ENCODE peak calls at places on chromosomes 6 and 20, in six cellular contexts. One of them, this sample, is unnamed. For H3K4me1, the result is how much of the 10 kb centered on the place peaks cover.

GRCh38 chr20:22567944-22568871 is 16.2 kb downstream of the FOXA2 start:
- DNase-seq in uterus: no peak
- DNase-seq in pancreas: peak
- DNase-seq in right cardiac atrium: no peak
- DNase-seq in heart right ventricle: no peak
- DNase-seq in small intestine: no peak
- DNase-seq in this sample: no peak

GRCh38 chr6:80268865-80269264 is 162.4 kb downstream of the BCKDHB start:
- DNase-seq in uterus: no peak
- DNase-seq in pancreas: no peak
- DNase-seq in right cardiac atrium: no peak
- DNase-seq in heart right ventricle: no peak
- DNase-seq in small intestine: no peak
- DNase-seq in this sample: no peak

GRCh38 chr20:36112112-36112511 is 42.4 kb upstream of the EPB41L1 start:
- DNase-seq in uterus: no peak
- DNase-seq in pancreas: no peak
- DNase-seq in right cardiac atrium: no peak
- DNase-seq in heart right ventricle: no peak
- DNase-seq in small intestine: peak
- DNase-seq in this sample: no peak

GRCh38 chr6:5619249-5619648 is 357.9 kb downstream of the FARS2 start:
- DNase-seq in uterus: no peak
- DNase-seq in pancreas: no peak
- DNase-seq in right cardiac atrium: no peak
- DNase-seq in heart right ventricle: no peak
- DNase-seq in small intestine: no peak
- DNase-seq in this sample: no peak

GRCh38 chr20:55500130-55500529 is 505.2 kb downstream of the CBLN4 start:
- DNase-seq in uterus: no peak
- DNase-seq in pancreas: no peak
- DNase-seq in right cardiac atrium: no peak
- DNase-seq in heart right ventricle: no peak
- DNase-seq in small intestine: no peak
- DNase-seq in this sample: no peak

GRCh38 chr6:44480097-44480539 is 92.6 kb downstream of the CDC5L start:
- DNase-seq in uterus: no peak
- DNase-seq in pancreas: no peak
- DNase-seq in right cardiac atrium: no peak
- DNase-seq in heart right ventricle: no peak
- DNase-seq in small intestine: no peak
- DNase-seq in this sample: no peak

GRCh38 chr6:167764215-167764614 is 62.5 kb upstream of the AFDN start:
- DNase-seq in uterus: no peak
- DNase-seq in pancreas: no peak
- DNase-seq in right cardiac atrium: no peak
- DNase-seq in heart right ventricle: no peak
- DNase-seq in small intestine: no peak
- DNase-seq in this sample: no peak

GRCh38 chr6:145531822-145532221 is 203.5 kb downstream of the EPM2A start:
- DNase-seq in uterus: no peak
- DNase-seq in pancreas: no peak
- DNase-seq in right cardiac atrium: no peak
- DNase-seq in heart right ventricle: no peak
- DNase-seq in small intestine: no peak
- DNase-seq in this sample: no peak

GRCh38 chr6:24910331-24910849 is 25.4 kb downstream of the RIPOR2 start:
- DNase-seq in uterus: peak
- DNase-seq in pancreas: no peak
- DNase-seq in right cardiac atrium: peak
- DNase-seq in heart right ventricle: peak
- DNase-seq in small intestine: no peak
- DNase-seq in this sample: no peak

GRCh38 chr6:28940294-28940858 is 16.6 kb upstream of the TRIM27 start:
- DNase-seq in uterus: peak
- DNase-seq in pancreas: no peak
- DNase-seq in right cardiac atrium: no peak
- DNase-seq in heart right ventricle: peak
- DNase-seq in small intestine: peak
- DNase-seq in this sample: peak

GRCh38 chr20:19934792-19935491 is 82.2 kb upstream of the NAA20 start:
- DNase-seq in uterus: peak
- DNase-seq in pancreas: no peak
- DNase-seq in right cardiac atrium: peak
- DNase-seq in heart right ventricle: peak
- DNase-seq in small intestine: peak
- DNase-seq in this sample: peak

GRCh38 chr6:129015721-129016120 is 132.8 kb downstream of the LAMA2 start:
- DNase-seq in uterus: no peak
- DNase-seq in pancreas: no peak
- DNase-seq in right cardiac atrium: no peak
- DNase-seq in heart right ventricle: no peak
- DNase-seq in small intestine: no peak
- DNase-seq in this sample: no peak

GRCh38 chr20:717817-718216 is 42.2 kb upstream of the SCRT2 start:
- DNase-seq in uterus: no peak
- DNase-seq in pancreas: no peak
- DNase-seq in right cardiac atrium: no peak
- DNase-seq in heart right ventricle: no peak
- DNase-seq in small intestine: no peak
- DNase-seq in this sample: no peak

GRCh38 chr6:18471232-18471964 is 84.2 kb downstream of the RNF144B start:
- DNase-seq in uterus: no peak
- DNase-seq in pancreas: no peak
- DNase-seq in right cardiac atrium: no peak
- DNase-seq in heart right ventricle: no peak
- DNase-seq in small intestine: no peak
- DNase-seq in this sample: no peak

GRCh38 chr6:169254456-169255316 is 1.0 kb upstream of the THBS2 start:
- DNase-seq in uterus: peak
- DNase-seq in pancreas: no peak
- DNase-seq in right cardiac atrium: no peak
- DNase-seq in heart right ventricle: no peak
- DNase-seq in small intestine: no peak
- DNase-seq in this sample: no peak

GRCh38 chr6:142883011-142883410 is 62.0 kb downstream of the HIVEP2 start:
- DNase-seq in uterus: no peak
- DNase-seq in pancreas: no peak
- DNase-seq in right cardiac atrium: no peak
- DNase-seq in heart right ventricle: no peak
- DNase-seq in small intestine: no peak
- DNase-seq in this sample: no peak

GRCh38 chr6:122995930-122996796 is at the start of gene CLVS2:
- DNase-seq in uterus: peak
- DNase-seq in pancreas: no peak
- DNase-seq in right cardiac atrium: peak
- DNase-seq in heart right ventricle: no peak
- DNase-seq in small intestine: no peak
- DNase-seq in this sample: no peak

GRCh38 chr6:112522600-112522999 is 175.5 kb downstream of the RFPL4B start:
- DNase-seq in uterus: no peak
- DNase-seq in pancreas: no peak
- DNase-seq in right cardiac atrium: no peak
- DNase-seq in heart right ventricle: no peak
- DNase-seq in small intestine: no peak
- DNase-seq in this sample: no peak

GRCh38 chr20:57198359-57199072 is 67.9 kb downstream of the BMP7 start:
- DNase-seq in uterus: no peak
- DNase-seq in pancreas: peak
- DNase-seq in right cardiac atrium: no peak
- DNase-seq in heart right ventricle: no peak
- DNase-seq in small intestine: no peak
- DNase-seq in this sample: no peak

GRCh38 chr20:47950557-47951283 is 165.4 kb upstream of the SULF2 start:
- DNase-seq in uterus: no peak
- DNase-seq in pancreas: no peak
- DNase-seq in right cardiac atrium: no peak
- DNase-seq in heart right ventricle: no peak
- DNase-seq in small intestine: no peak
- DNase-seq in this sample: no peak

GRCh38 chr6:20936949-20937348 is 402.7 kb downstream of the CDKAL1 start:
- DNase-seq in uterus: no peak
- DNase-seq in pancreas: no peak
- DNase-seq in right cardiac atrium: no peak
- DNase-seq in heart right ventricle: no peak
- DNase-seq in small intestine: no peak
- DNase-seq in this sample: no peak

GRCh38 chr20:2878515-2878914 is 5.2 kb downstream of the PTPRA start:
- DNase-seq in uterus: no peak
- DNase-seq in pancreas: no peak
- DNase-seq in right cardiac atrium: no peak
- DNase-seq in heart right ventricle: no peak
- DNase-seq in small intestine: no peak
- DNase-seq in this sample: no peak

GRCh38 chr6:159919011-159919511 is 28.3 kb downstream of the MAS1 start:
- DNase-seq in uterus: no peak
- DNase-seq in pancreas: no peak
- DNase-seq in right cardiac atrium: no peak
- DNase-seq in heart right ventricle: no peak
- DNase-seq in small intestine: no peak
- DNase-seq in this sample: no peak

DNA sequence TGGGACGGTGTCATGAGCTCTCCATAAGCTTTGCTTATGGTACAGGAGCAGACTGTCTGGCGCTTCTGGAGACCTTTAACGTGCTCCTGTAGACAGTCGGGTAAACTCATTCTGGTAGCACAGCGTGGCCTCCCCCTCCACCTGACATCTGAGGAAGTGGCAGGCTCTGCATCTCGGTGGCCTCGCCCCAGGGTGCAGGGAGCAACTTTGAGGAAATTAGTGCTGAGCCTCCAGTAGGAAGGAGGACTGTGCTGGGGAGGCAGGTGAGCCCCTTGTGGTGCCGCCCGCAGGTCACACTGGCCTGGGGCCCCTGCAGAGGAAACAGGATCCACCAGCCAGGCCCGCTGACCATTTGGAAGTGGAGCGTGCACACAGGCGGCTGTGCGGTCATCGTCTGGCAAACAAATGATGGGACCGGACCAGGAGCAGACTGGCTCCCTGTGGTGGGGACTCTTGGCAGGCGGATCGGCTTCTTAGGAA is 57.9 kb downstream of the SYNJ2 start:
- DNase-seq in uterus: no peak
- DNase-seq in pancreas: no peak
- DNase-seq in right cardiac atrium: peak
- DNase-seq in heart right ventricle: no peak
- DNase-seq in small intestine: no peak
- DNase-seq in this sample: peak
- H3K4me1 ChIP-seq in uterus: under half
- H3K4me1 ChIP-seq in pancreas: under half
- H3K4me1 ChIP-seq in right cardiac atrium: under half
- H3K4me1 ChIP-seq in heart right ventricle: half or more
- H3K4me1 ChIP-seq in small intestine: under half
- H3K4me1 ChIP-seq in this sample: under half

DNA sequence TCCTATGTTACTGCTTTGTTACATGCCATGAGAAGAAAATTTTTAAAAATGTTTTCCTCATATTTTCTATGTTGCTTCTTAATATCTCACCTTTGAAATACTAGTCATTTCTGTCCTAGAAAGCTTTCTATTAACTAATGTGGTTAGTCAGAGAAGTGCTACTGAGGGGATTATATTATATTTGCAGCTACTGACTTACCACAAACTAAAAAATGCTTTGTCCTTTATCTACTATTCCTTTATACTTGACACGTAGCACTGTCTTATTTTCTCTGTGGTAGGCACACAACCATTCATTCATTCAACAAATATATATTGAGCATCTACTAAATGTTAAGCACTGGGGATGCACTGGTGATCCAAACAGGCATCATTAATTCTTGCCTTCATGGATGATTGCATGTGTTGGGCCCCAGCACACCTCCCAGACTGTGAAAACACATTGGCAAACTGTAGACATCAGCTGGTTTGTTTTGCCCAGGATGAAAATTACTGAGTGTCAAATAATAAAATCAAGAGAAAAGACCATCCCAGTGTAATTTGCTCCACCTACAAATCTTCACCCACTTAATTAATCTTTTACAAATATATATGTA is 10.7 kb upstream of the MLIP start:
- DNase-seq in uterus: no peak
- DNase-seq in pancreas: no peak
- DNase-seq in right cardiac atrium: no peak
- DNase-seq in heart right ventricle: no peak
- DNase-seq in small intestine: no peak
- DNase-seq in this sample: no peak
- H3K4me1 ChIP-seq in uterus: under half
- H3K4me1 ChIP-seq in pancreas: under half
- H3K4me1 ChIP-seq in right cardiac atrium: under half
- H3K4me1 ChIP-seq in heart right ventricle: under half
- H3K4me1 ChIP-seq in small intestine: under half
- H3K4me1 ChIP-seq in this sample: under half

GRCh38 chr20:53748176-53748575 is 154.5 kb upstream of the ZNF217 start:
- DNase-seq in uterus: no peak
- DNase-seq in pancreas: no peak
- DNase-seq in right cardiac atrium: no peak
- DNase-seq in heart right ventricle: no peak
- DNase-seq in small intestine: peak
- DNase-seq in this sample: no peak

GRCh38 chr20:53750827-53751393 is 157.3 kb upstream of the ZNF217 start:
- DNase-seq in uterus: peak
- DNase-seq in pancreas: no peak
- DNase-seq in right cardiac atrium: no peak
- DNase-seq in heart right ventricle: no peak
- DNase-seq in small intestine: no peak
- DNase-seq in this sample: no peak

GRCh38 chr20:53751394-53752368 is 158.0 kb upstream of the ZNF217 start:
- DNase-seq in uterus: no peak
- DNase-seq in pancreas: no peak
- DNase-seq in right cardiac atrium: no peak
- DNase-seq in heart right ventricle: no peak
- DNase-seq in small intestine: peak
- DNase-seq in this sample: no peak

GRCh38 chr20:53748821-53749402 is 155.3 kb upstream of the ZNF217 start:
- DNase-seq in uterus: no peak
- DNase-seq in pancreas: no peak
- DNase-seq in right cardiac atrium: no peak
- DNase-seq in heart right ventricle: no peak
- DNase-seq in small intestine: no peak
- DNase-seq in this sample: no peak

DNA sequence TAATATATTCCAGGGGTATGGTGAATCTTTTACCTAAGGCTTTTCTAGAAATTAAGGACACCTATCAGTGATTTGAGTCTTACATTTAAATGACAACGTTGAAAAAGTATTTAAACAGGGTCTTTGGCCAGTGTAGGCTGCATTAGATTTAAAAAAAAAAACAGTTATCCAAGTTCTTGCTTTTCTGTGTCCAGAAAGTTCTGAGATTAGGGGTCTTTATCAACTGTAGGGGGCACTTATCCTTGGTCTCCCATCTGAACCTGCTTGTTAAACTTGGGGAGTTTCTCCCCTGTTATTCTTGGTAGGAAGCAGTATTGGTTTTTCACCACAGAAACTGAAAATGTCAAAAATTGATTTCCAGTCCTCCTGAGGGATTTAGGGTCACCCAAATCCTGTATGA is 155.9 kb upstream of the ZNF217 start:
- DNase-seq in uterus: no peak
- DNase-seq in pancreas: no peak
- DNase-seq in right cardiac atrium: no peak
- DNase-seq in heart right ventricle: no peak
- DNase-seq in small intestine: no peak
- DNase-seq in this sample: no peak
- H3K4me1 ChIP-seq in uterus: under half
- H3K4me1 ChIP-seq in pancreas: under half
- H3K4me1 ChIP-seq in right cardiac atrium: under half
- H3K4me1 ChIP-seq in heart right ventricle: under half
- H3K4me1 ChIP-seq in small intestine: under half
- H3K4me1 ChIP-seq in this sample: under half

GRCh38 chr6:26534681-26535465 is 3.3 kb upstream of the HMGN4 start:
- DNase-seq in uterus: no peak
- DNase-seq in pancreas: peak
- DNase-seq in right cardiac atrium: no peak
- DNase-seq in heart right ventricle: no peak
- DNase-seq in small intestine: peak
- DNase-seq in this sample: no peak
- H3K4me1 ChIP-seq in uterus: under half
- H3K4me1 ChIP-seq in pancreas: under half
- H3K4me1 ChIP-seq in right cardiac atrium: under half
- H3K4me1 ChIP-seq in heart right ventricle: under half
- H3K4me1 ChIP-seq in small intestine: under half
- H3K4me1 ChIP-seq in this sample: under half